ENCODE peak calls at places on chromosomes 13 and 19, in six cellular contexts. J, P, H, V, D and T are unnamed samples.

GRCh38 chr13:71870036-71870435 is 3.0 kb upstream of the DACH1 start:
- DNase-seq in J (no peak), P (no peak), H (no peak), V (no peak), D (no peak), T (no peak)

GRCh38 chr13:88031980-88032562 is 360.9 kb downstream of the SLITRK5 start:
- DNase-seq in J (no peak), P (no peak), H (no peak), V (no peak), D (no peak), T (no peak)

GRCh38 chr13:95540848-95541247 is 11.7 kb upstream of the CLDN10 start:
- DNase-seq in J (no peak), P (no peak), H (no peak), V (no peak), D (no peak), T (no peak)

GRCh38 chr19:42255766-42256750 is 1.1 kb upstream of the ERF start:
- DNase-seq in J (no peak), P (no peak), H (no peak), V (no peak), D (no peak), T (no peak)

GRCh38 chr13:106958690-106959089 is 390.8 kb upstream of the ARGLU1 start:
- DNase-seq in J (peak), P (no peak), H (no peak), V (no peak), D (no peak), T (no peak)

GRCh38 chr19:11420429-11420893 is 1.3 kb upstream of the RGL3 start:
- DNase-seq in J (no peak), P (no peak), H (no peak), V (no peak), D (no peak), T (peak)

GRCh38 chr13:95058680-95059079 is 242.6 kb downstream of the ABCC4 start:
- DNase-seq in J (no peak), P (no peak), H (no peak), V (no peak), D (no peak), T (no peak)

GRCh38 chr13:27634231-27634630 is 12.5 kb downstream of the POLR1D start:
- DNase-seq in J (no peak), P (no peak), H (no peak), V (no peak), D (no peak), T (no peak)

GRCh38 chr13:40172149-40172591 is 494.3 kb downstream of the FOXO1 start:
- DNase-seq in J (no peak), P (no peak), H (peak), V (no peak), D (no peak), T (peak)

GRCh38 chr19:44608391-44608821 is 5.0 kb upstream of the IGSF23 start:
- DNase-seq in J (no peak), P (no peak), H (no peak), V (no peak), D (no peak), T (no peak)

GRCh38 chr19:56105090-56105701 is 15.9 kb downstream of the ZNF787 start:
- DNase-seq in J (peak), P (peak), H (peak), V (no peak), D (no peak), T (peak)

GRCh38 chr13:41284512-41285288 is 21.3 kb upstream of the MTRF1 start:
- DNase-seq in J (peak), P (peak), H (no peak), V (no peak), D (no peak), T (no peak)

GRCh38 chr19:5588441-5588840 is 20.7 kb upstream of the TINCR start:
- DNase-seq in J (no peak), P (no peak), H (no peak), V (no peak), D (no peak), T (no peak)

GRCh38 chr13:40668335-40668734 is 1.9 kb upstream of the FOXO1 start:
- DNase-seq in J (peak), P (no peak), H (no peak), V (peak), D (no peak), T (peak)

GRCh38 chr13:86051134-86052103 is 252.2 kb upstream of the SLITRK6 start:
- DNase-seq in J (no peak), P (no peak), H (no peak), V (no peak), D (no peak), T (no peak)

GRCh38 chr19:50921391-50922315 is 10.5 kb upstream of the KLK4 start:
- DNase-seq in J (no peak), P (no peak), H (no peak), V (no peak), D (no peak), T (no peak)

GRCh38 chr13:25231537-25231936 is 55.8 kb downstream of the MTMR6 start:
- DNase-seq in J (no peak), P (no peak), H (no peak), V (no peak), D (no peak), T (no peak)

GRCh38 chr19:46159893-46160775 is 12.1 kb downstream of the IGFL2 start:
- DNase-seq in J (no peak), P (no peak), H (no peak), V (no peak), D (no peak), T (no peak)

GRCh38 chr19:5338661-5339469 is 1.7 kb downstream of the PTPRS start:
- DNase-seq in J (no peak), P (no peak), H (peak), V (no peak), D (no peak), T (peak)

GRCh38 chr19:45733160-45733810 is at the start of gene MEIOSIN:
- DNase-seq in J (no peak), P (no peak), H (no peak), V (no peak), D (no peak), T (no peak)

GRCh38 chr13:23288995-23289394 is 108.2 kb downstream of the SGCG start:
- DNase-seq in J (no peak), P (no peak), H (no peak), V (no peak), D (no peak), T (no peak)

GRCh38 chr19:14023404-14024235 is 4.3 kb upstream of the RLN3 start:
- DNase-seq in J (peak), P (no peak), H (peak), V (peak), D (no peak), T (peak)

GRCh38 chr19:14028901-14029300 is 953 bp downstream of the RLN3 start:
- DNase-seq in J (no peak), P (no peak), H (no peak), V (no peak), D (no peak), T (no peak)

GRCh38 chr19:14030997-14031718 is 404 bp upstream of the IL27RA start:
- DNase-seq in J (no peak), P (no peak), H (no peak), V (no peak), D (no peak), T (no peak)

GRCh38 chr19:14031719-14032480 is at the start of gene IL27RA:
- DNase-seq in J (peak), P (no peak), H (peak), V (peak), D (peak), T (peak)

DNA sequence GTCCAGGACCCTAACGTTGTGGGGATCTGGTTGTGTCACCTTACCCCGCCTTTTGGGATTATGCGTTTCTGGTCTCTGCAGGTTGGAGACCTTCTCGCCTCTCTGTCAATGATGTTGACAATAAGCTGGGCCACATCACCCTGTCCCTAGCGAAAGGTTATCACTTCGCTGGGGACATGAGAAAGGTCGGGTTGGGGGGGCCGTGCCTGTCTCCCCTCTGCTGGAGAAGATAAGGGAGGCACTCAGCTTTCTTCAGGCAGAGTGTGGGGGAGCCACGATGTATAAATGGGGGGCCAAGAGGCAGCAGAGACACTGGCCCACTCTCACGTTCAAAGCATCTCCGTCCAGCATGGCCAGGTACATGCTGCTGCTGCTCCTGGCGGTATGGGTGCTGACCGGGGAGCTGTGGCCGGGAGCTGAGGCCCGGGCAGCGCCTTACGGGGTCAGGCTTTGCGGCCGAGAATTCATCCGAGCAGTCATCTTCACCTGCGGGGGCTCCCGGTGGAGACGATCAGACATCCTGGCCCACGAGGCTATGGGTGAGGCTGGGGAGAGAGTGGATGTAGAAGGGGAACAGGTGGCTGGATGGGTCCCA is at the start of gene RLN3:
- DNase-seq in J (no peak), P (no peak), H (no peak), V (peak), D (no peak), T (no peak)
- TF ChIP-seq ATF3 in J (no peak), P (no peak), H (no peak), V (no peak), D (no peak), T (no peak)

DNA sequence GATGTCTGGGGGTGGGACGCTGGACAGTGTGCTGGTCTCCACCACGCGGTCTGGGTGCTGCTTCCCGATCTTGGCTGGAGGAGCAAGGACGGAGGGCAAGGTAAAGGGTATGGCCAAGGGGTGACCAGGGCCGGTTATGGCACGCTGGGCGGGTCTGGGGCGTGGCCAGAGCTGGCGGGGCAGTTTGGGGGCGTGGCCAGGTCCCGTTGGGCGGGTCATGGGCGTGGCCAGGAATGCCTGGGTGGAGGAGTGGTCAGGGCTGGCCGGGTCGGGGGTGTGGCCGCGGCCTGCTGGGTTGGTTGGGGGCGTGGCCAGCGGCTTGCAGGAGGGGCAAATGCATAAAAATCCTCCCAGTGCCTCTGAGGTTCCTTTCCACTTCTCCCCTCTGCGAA is 19.2 kb downstream of the GPX4 start:
- DNase-seq in J (peak), P (peak), H (no peak), V (peak), D (no peak), T (peak)
- TF ChIP-seq ATF3 in J (no peak), P (no peak), H (no peak), V (no peak), D (no peak), T (no peak)

GRCh38 chr19:20259615-20260014 is 92.6 kb downstream of the ZNF486 start:
- DNase-seq in J (no peak), P (no peak), H (peak), V (no peak), D (no peak), T (no peak)
- TF ChIP-seq ATF3 in J (no peak), P (no peak), H (no peak), V (no peak), D (no peak), T (no peak)

GRCh38 chr13:29908411-29908810 is 58.0 kb upstream of the UBL3 start:
- DNase-seq in J (no peak), P (no peak), H (no peak), V (no peak), D (no peak), T (no peak)

GRCh38 chr13:29911781-29912478 is 61.5 kb upstream of the UBL3 start:
- DNase-seq in J (no peak), P (no peak), H (no peak), V (no peak), D (no peak), T (no peak)

GRCh38 chr13:29907670-29908069 is 57.3 kb upstream of the UBL3 start:
- DNase-seq in J (no peak), P (no peak), H (no peak), V (no peak), D (no peak), T (no peak)

GRCh38 chr13:29908917-29909755 is 58.7 kb upstream of the UBL3 start:
- DNase-seq in J (no peak), P (no peak), H (no peak), V (no peak), D (no peak), T (no peak)

GRCh38 chr13:29909975-29910674 is 59.7 kb upstream of the UBL3 start:
- DNase-seq in J (no peak), P (no peak), H (no peak), V (no peak), D (no peak), T (no peak)
- TF ChIP-seq ATF3 in J (no peak), P (no peak), H (no peak), V (no peak), D (no peak), T (no peak)